ENCODE peak calls at places on chromosomes 6 and 20, in seven cellular contexts. H is GM13976; M is Daoy; N is EL; P is CD8-positive, alpha-beta memory T cell; L is caudate nucleus; O is ovary. F is an unnamed sample.
A peak's percentile ranks its signal among the peaks of the same experiment; 100 is the strongest.

GRCh38 chr6:88870728-88871330 is 92.6 kb downstream of the RNGTT start:
- DNase-seq in H (peak; percentile 16), M (peak; percentile 38), N (peak; percentile 57), P (peak; percentile 48), L (no peak), O (peak; percentile 22), F (peak; percentile 7)

GRCh38 chr20:48772183-48772976 is 55.4 kb downstream of the PREX1 start:
- DNase-seq in H (no peak), M (no peak), N (no peak), P (peak; percentile 46), L (no peak), O (no peak), F (no peak)

GRCh38 chr20:25031241-25031640 is 26.7 kb downstream of the ACSS1 start:
- DNase-seq in H (no peak), M (no peak), N (no peak), P (no peak), L (no peak), O (no peak), F (no peak)

GRCh38 chr6:75605635-75606034 is 4.0 kb downstream of the SENP6 start:
- DNase-seq in H (no peak), M (no peak), N (no peak), P (no peak), L (no peak), O (no peak), F (no peak)

GRCh38 chr6:162058281-162058875 is 669.2 kb downstream of the PRKN start:
- DNase-seq in H (no peak), M (peak; percentile 45), N (no peak), P (no peak), L (no peak), O (no peak), F (no peak)

GRCh38 chr20:1894471-1894950 is 696 bp upstream of the SIRPA start:
- DNase-seq in H (peak; percentile 71), M (peak; percentile 56), N (peak; percentile 71), P (no peak), L (peak; percentile 67), O (peak; percentile 74), F (no peak)

GRCh38 chr6:41429506-41430504 is 94.4 kb downstream of the NCR2 start:
- DNase-seq in H (no peak), M (no peak), N (no peak), P (no peak), L (no peak), O (no peak), F (no peak)

GRCh38 chr20:25044660-25045342 is 13.1 kb downstream of the ACSS1 start:
- DNase-seq in H (no peak), M (no peak), N (no peak), P (peak; percentile 33), L (peak; percentile 57), O (peak; percentile 11), F (no peak)

GRCh38 chr20:36543187-36544133 is 2.1 kb downstream of the MYL9 start:
- DNase-seq in H (peak; percentile 16), M (peak; percentile 68), N (peak; percentile 86), P (no peak), L (no peak), O (peak; percentile 84), F (no peak)

GRCh38 chr6:47413752-47414516 is 63.7 kb upstream of the CD2AP start:
- DNase-seq in H (peak; percentile 59), M (peak; percentile 73), N (peak; percentile 71), P (peak; percentile 59), L (peak; percentile 5), O (no peak), F (peak; percentile 19)

GRCh38 chr6:169820358-169820757 is 68.9 kb downstream of the ERMARD start:
- DNase-seq in H (no peak), M (no peak), N (no peak), P (no peak), L (no peak), O (no peak), F (no peak)

GRCh38 chr20:45354423-45355208 is 6.4 kb upstream of the SDC4 start:
- DNase-seq in H (no peak), M (no peak), N (peak; percentile 35), P (no peak), L (no peak), O (no peak), F (no peak)

GRCh38 chr6:15755555-15755954 is 92.7 kb upstream of the DTNBP1 start:
- DNase-seq in H (no peak), M (no peak), N (no peak), P (no peak), L (no peak), O (no peak), F (no peak)

GRCh38 chr6:136510299-136510698 is 39.9 kb downstream of the MAP7 start:
- DNase-seq in H (no peak), M (no peak), N (no peak), P (no peak), L (no peak), O (no peak), F (no peak)

GRCh38 chr20:42338274-42339172 is 720.3 kb upstream of the CHD6 start:
- DNase-seq in H (no peak), M (no peak), N (no peak), P (no peak), L (no peak), O (no peak), F (no peak)

GRCh38 chr6:37517411-37517812 is 17.7 kb upstream of the CCDC167 start:
- DNase-seq in H (no peak), M (no peak), N (no peak), P (peak; percentile 89), L (no peak), O (no peak), F (no peak)

GRCh38 chr6:166567107-166567506 is 19.4 kb downstream of the RAMACL start:
- DNase-seq in H (no peak), M (peak; percentile 93), N (peak; percentile 97), P (no peak), L (no peak), O (no peak), F (no peak)

GRCh38 chr6:123380257-123380656 is 256.5 kb downstream of the TRDN start:
- DNase-seq in H (no peak), M (peak; percentile 3), N (no peak), P (no peak), L (peak; percentile 1), O (no peak), F (no peak)

GRCh38 chr6:166405416-166405815 is 22.7 kb upstream of the MPC1 start:
- DNase-seq in H (no peak), M (no peak), N (no peak), P (peak; percentile 22), L (no peak), O (no peak), F (no peak)

GRCh38 chr20:5316188-5317158 is at the start of gene PROKR2:
- DNase-seq in H (peak; percentile 58), M (peak; percentile 26), N (peak; percentile 4), P (no peak), L (no peak), O (no peak), F (no peak)

GRCh38 chr6:139611327-139611958 is 237.0 kb upstream of the CITED2 start:
- DNase-seq in H (no peak), M (no peak), N (no peak), P (no peak), L (no peak), O (no peak), F (no peak)